ENCODE peak calls at places on chromosomes 11 and 22, in four cellular contexts. One of them, this sample, is unnamed.
A peak's percentile ranks its signal among the peaks of the same experiment; 100 is the strongest.

GRCh38 chr11:96664108-96664507 is 274.3 kb downstream of the JRKL start:
- DNase-seq in COR-L47: no peak
- DNase-seq in AG09319: no peak
- DNase-seq in EL: no peak
- DNase-seq in this sample: no peak

GRCh38 chr11:6431861-6432260 is 8.9 kb downstream of the HPX start:
- DNase-seq in COR-L47: no peak
- DNase-seq in AG09319: peak; percentile 16
- DNase-seq in EL: peak; percentile 98
- DNase-seq in this sample: no peak

GRCh38 chr22:46735747-46736608 is 2.1 kb downstream of the CERK start:
- DNase-seq in COR-L47: no peak
- DNase-seq in AG09319: no peak
- DNase-seq in EL: peak; percentile 18
- DNase-seq in this sample: no peak

GRCh38 chr22:46010951-46011626 is 34.1 kb upstream of the WNT7B start:
- DNase-seq in COR-L47: no peak
- DNase-seq in AG09319: no peak
- DNase-seq in EL: no peak
- DNase-seq in this sample: no peak

GRCh38 chr22:27809226-27809625 is 7.7 kb upstream of the MN1 start:
- DNase-seq in COR-L47: no peak
- DNase-seq in AG09319: no peak
- DNase-seq in EL: no peak
- DNase-seq in this sample: no peak

GRCh38 chr11:92383430-92383829 is 158.8 kb downstream of the FAT3 start:
- DNase-seq in COR-L47: no peak
- DNase-seq in AG09319: no peak
- DNase-seq in EL: peak; percentile 94
- DNase-seq in this sample: no peak

GRCh38 chr22:35205956-35206355 is 51.3 kb upstream of the HMGXB4 start:
- DNase-seq in COR-L47: no peak
- DNase-seq in AG09319: no peak
- DNase-seq in EL: peak; percentile 51
- DNase-seq in this sample: no peak

GRCh38 chr11:96905084-96905641 is 515.4 kb downstream of the JRKL start:
- DNase-seq in COR-L47: no peak
- DNase-seq in AG09319: no peak
- DNase-seq in EL: no peak
- DNase-seq in this sample: no peak

GRCh38 chr22:46070722-46071450 is 79.4 kb upstream of the PPARA start:
- DNase-seq in COR-L47: peak; percentile 92
- DNase-seq in AG09319: no peak
- DNase-seq in EL: peak; percentile 78
- DNase-seq in this sample: peak; percentile 53